ENCODE peak calls at places on chromosomes 12 and 14, in five cellular contexts. F, C, U, P and L are unnamed samples.

GRCh38 chr12:81077329-81077685 is 572 bp upstream of the ACSS3 start:
- DNase-seq in F (no peak), C (no peak), U (no peak), P (peak), L (no peak)

GRCh38 chr12:113103756-113104450 is 31.7 kb downstream of the RASAL1 start:
- DNase-seq in F (peak), C (peak), U (no peak), P (peak), L (no peak)

GRCh38 chr12:6927999-6928702 is 392 bp downstream of the ATN1 start:
- DNase-seq in F (no peak), C (no peak), U (no peak), P (no peak), L (no peak)

GRCh38 chr12:53963434-53964314 is 9.0 kb downstream of the HOXC12 start:
- DNase-seq in F (no peak), C (no peak), U (no peak), P (no peak), L (no peak)

GRCh38 chr14:103346286-103346685 is 12.2 kb downstream of the EIF5 start:
- DNase-seq in F (no peak), C (no peak), U (no peak), P (no peak), L (no peak)

GRCh38 chr12:57276935-57277563 is 26.1 kb upstream of the STAC3 start:
- DNase-seq in F (no peak), C (peak), U (no peak), P (peak), L (no peak)

GRCh38 chr12:59595557-59596231 is at the start of gene SLC16A7:
- DNase-seq in F (peak), C (peak), U (peak), P (peak), L (peak)

GRCh38 chr12:113456761-113457160 is 14.9 kb downstream of the LHX5 start:
- DNase-seq in F (no peak), C (no peak), U (no peak), P (no peak), L (no peak)

GRCh38 chr12:20740972-20741371 is 45.8 kb downstream of the SLCO1C1 start:
- DNase-seq in F (no peak), C (no peak), U (no peak), P (no peak), L (no peak)

GRCh38 chr12:100988278-100988625 is 193.7 kb downstream of the ANO4 start:
- DNase-seq in F (no peak), C (no peak), U (no peak), P (no peak), L (no peak)

GRCh38 chr12:61870658-61871559 is 389.3 kb upstream of the USP15 start:
- DNase-seq in F (no peak), C (no peak), U (no peak), P (no peak), L (no peak)

GRCh38 chr12:131038961-131039360 is 85.3 kb downstream of the ADGRD1 start:
- DNase-seq in F (peak), C (no peak), U (no peak), P (no peak), L (no peak)

GRCh38 chr12:111653596-111653995 is 32.2 kb downstream of the BRAP start:
- DNase-seq in F (no peak), C (no peak), U (no peak), P (no peak), L (no peak)

GRCh38 chr12:89909753-89910152 is 201.1 kb upstream of the ATP2B1 start:
- DNase-seq in F (no peak), C (no peak), U (no peak), P (no peak), L (no peak)

GRCh38 chr12:104680070-104680469 is 223.3 kb downstream of the CHST11 start:
- DNase-seq in F (no peak), C (peak), U (no peak), P (peak), L (no peak)

GRCh38 chr14:93984987-93985410 is 8.6 kb upstream of the ASB2 start:
- DNase-seq in F (peak), C (peak), U (peak), P (peak), L (peak)

GRCh38 chr12:107091381-107091780 is 2.0 kb downstream of the CRY1 start:
- DNase-seq in F (no peak), C (peak), U (no peak), P (no peak), L (no peak)

GRCh38 chr12:106994579-106995220 is 7.8 kb upstream of the MTERF2 start:
- DNase-seq in F (no peak), C (peak), U (no peak), P (no peak), L (peak)

GRCh38 chr14:89401783-89402182 is 15.2 kb downstream of the FOXN3 start:
- DNase-seq in F (no peak), C (no peak), U (no peak), P (no peak), L (no peak)

GRCh38 chr14:34912182-34912581 is 37.0 kb upstream of the BAZ1A start:
- DNase-seq in F (no peak), C (peak), U (no peak), P (peak), L (no peak)
- TF ChIP-seq CTCF in F (no peak), C (peak), U (peak), P (peak), L (peak)

GRCh38 chr12:49985981-49986380 is 13.2 kb downstream of the AQP6 start:
- DNase-seq in F (no peak), C (no peak), U (no peak), P (no peak), L (no peak)

GRCh38 chr12:49982246-49983229 is 9.8 kb downstream of the AQP6 start:
- DNase-seq in F (no peak), C (no peak), U (no peak), P (no peak), L (no peak)

GRCh38 chr12:49983892-49984291 is 11.1 kb downstream of the AQP6 start:
- DNase-seq in F (no peak), C (no peak), U (no peak), P (no peak), L (peak)

GRCh38 chr12:49984960-49985359 is 12.2 kb downstream of the AQP6 start:
- DNase-seq in F (no peak), C (no peak), U (no peak), P (no peak), L (no peak)

GRCh38 chr12:49984476-49984890 is 11.7 kb downstream of the AQP6 start:
- DNase-seq in F (no peak), C (no peak), U (no peak), P (no peak), L (no peak)
- H3K4me3 ChIP-seq in F (no peak), C (no peak), U (no peak), P (no peak), L (no peak)

GRCh38 chr12:118164798-118165486 is 29.0 kb downstream of the PEBP1 start:
- DNase-seq in F (no peak), C (peak), U (no peak), P (peak), L (no peak)
- TF ChIP-seq CTCF in F (peak), C (peak), U (peak), P (peak), L (peak)

DNA sequence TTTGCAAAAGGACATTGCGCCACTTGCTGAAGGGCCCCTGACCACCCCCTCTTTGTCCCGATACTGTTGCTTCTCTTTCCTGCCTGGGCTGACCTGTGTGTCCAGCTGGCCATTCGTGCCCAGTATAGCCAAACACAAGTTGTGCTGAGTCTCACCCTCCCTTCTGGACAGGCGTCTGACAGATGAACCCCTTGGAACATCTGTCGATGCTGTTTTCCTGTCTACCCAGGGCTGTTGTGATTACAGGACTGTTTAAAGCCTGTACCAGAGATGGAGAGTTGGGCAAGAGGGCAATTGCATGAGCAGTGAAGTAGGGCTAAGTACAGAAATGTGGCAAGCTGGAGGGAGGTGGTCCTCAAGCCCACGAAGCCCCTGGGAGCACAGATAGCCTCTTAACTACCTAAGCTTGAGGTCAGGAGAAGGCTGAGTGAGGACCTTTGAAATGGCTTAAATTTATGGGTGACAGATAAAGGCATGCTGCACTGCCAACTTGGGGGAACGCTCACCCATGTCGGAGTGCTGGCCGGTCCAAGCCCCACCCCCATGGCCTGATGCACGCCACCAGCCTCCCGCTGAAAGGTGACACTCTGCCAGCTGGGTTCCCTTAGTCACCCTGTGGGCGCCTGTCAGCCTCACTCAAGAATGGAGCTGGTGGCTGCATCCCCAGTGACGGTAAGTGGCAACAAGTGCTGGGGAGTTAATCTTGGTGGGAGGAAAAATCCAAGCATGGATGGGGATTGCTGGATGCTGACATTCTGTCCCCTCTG is 14.6 kb downstream of the ACACB start:
- DNase-seq in F (no peak), C (no peak), U (no peak), P (no peak), L (no peak)
- H3K4me3 ChIP-seq in F (no peak), C (no peak), U (no peak), P (no peak), L (no peak)

GRCh38 chr14:69863083-69863482 is 16.1 kb upstream of the SMOC1 start:
- DNase-seq in F (no peak), C (no peak), U (no peak), P (peak), L (no peak)
- TF ChIP-seq CTCF in F (no peak), C (no peak), U (no peak), P (peak), L (peak)

GRCh38 chr12:3295648-3296408 is 195.2 kb upstream of the PRMT8 start:
- DNase-seq in F (no peak), C (no peak), U (no peak), P (no peak), L (no peak)
- H3K4me3 ChIP-seq in F (no peak), C (no peak), U (no peak), P (no peak), L (no peak)

GRCh38 chr12:120534203-120534702 is at the start of gene RNF10:
- DNase-seq in F (peak), C (peak), U (peak), P (peak), L (peak)

GRCh38 chr12:120534703-120535655 is 823 bp downstream of the RNF10 start:
- DNase-seq in F (peak), C (peak), U (peak), P (no peak), L (peak)

GRCh38 chr12:120528861-120529525 is at the start of gene COQ5:
- DNase-seq in F (peak), C (peak), U (peak), P (peak), L (peak)

GRCh38 chr12:120532701-120533238 is 1.4 kb upstream of the RNF10 start:
- DNase-seq in F (no peak), C (no peak), U (no peak), P (no peak), L (no peak)

GRCh38 chr12:120529641-120530314 is 820 bp upstream of the COQ5 start:
- DNase-seq in F (no peak), C (peak), U (no peak), P (peak), L (no peak)
- TF ChIP-seq CTCF in F (no peak), C (no peak), U (peak), P (peak), L (peak)

GRCh38 chr14:73744874-73745529 is 30.8 kb upstream of the PNMA1 start:
- DNase-seq in F (peak), C (no peak), U (no peak), P (no peak), L (no peak)
- H3K4me3 ChIP-seq in F (no peak), C (no peak), U (no peak), P (no peak), L (no peak)